ENCODE peak calls at places on chromosomes 16 and 17, in five cellular contexts. C is thoracic aorta, D is endothelial cell, N is tibial nerve, E is K562. Z is an unnamed sample.

GRCh38 chr17:75625813-75626486 is 7.3 kb upstream of the SMIM5 start:
- DNase-seq in C (no peak), D (peak), N (no peak), E (peak), Z (no peak)

GRCh38 chr16:27579086-27579980 is 29.4 kb downstream of the KATNIP start:
- DNase-seq in E (no peak), N (no peak), C (no peak), D (no peak), Z (no peak)

GRCh38 chr17:47839899-47840741 is 953 bp downstream of the SCRN2 start:
- DNase-seq in N (peak), C (no peak), E (no peak), D (no peak), Z (no peak)

GRCh38 chr17:18161226-18162094 is 22.2 kb upstream of the ALKBH5 start:
- DNase-seq in C (no peak), N (no peak), E (peak), D (no peak), Z (no peak)

GRCh38 chr16:23967775-23968571 is 132.2 kb downstream of the PRKCB start:
- DNase-seq in D (no peak), C (no peak), E (no peak), N (no peak), Z (no peak)

GRCh38 chr17:7388856-7389255 is 5.5 kb downstream of the PLSCR3 start:
- DNase-seq in D (no peak), E (no peak), C (no peak), N (no peak), Z (no peak)

GRCh38 chr17:40541873-40542561 is 23.3 kb downstream of the CCR7 start:
- DNase-seq in D (no peak), C (no peak), N (peak), E (no peak), Z (no peak)

GRCh38 chr16:17476414-17477259 is 5.9 kb upstream of the XYLT1 start:
- DNase-seq in D (peak), E (peak), C (no peak), N (peak), Z (no peak)

GRCh38 chr16:85652431-85653221 is 36.1 kb downstream of the GINS2 start:
- DNase-seq in D (no peak), C (no peak), E (peak), N (peak), Z (peak)

GRCh38 chr16:88894681-88895300 is 28.3 kb upstream of the PABPN1L start:
- DNase-seq in C (no peak), N (no peak), E (no peak), D (no peak), Z (no peak)

GRCh38 chr17:63697341-63698286 is 2.3 kb downstream of the LIMD2 start:
- DNase-seq in N (no peak), C (no peak), D (peak), E (peak), Z (no peak)

GRCh38 chr17:43517615-43518386 is 28.3 kb downstream of the ETV4 start:
- DNase-seq in C (no peak), D (no peak), N (no peak), E (no peak), Z (no peak)

GRCh38 chr17:81926451-81927144 is 937 bp downstream of the MAFG start:
- DNase-seq in E (peak), D (peak), N (peak), C (no peak), Z (peak)

GRCh38 chr16:88398170-88398873 is 15.6 kb downstream of the ZNF469 start:
- DNase-seq in N (no peak), E (no peak), D (no peak), C (no peak), Z (no peak)

GRCh38 chr17:49101054-49101534 is 31.5 kb upstream of the B4GALNT2 start:
- DNase-seq in N (no peak), D (no peak), C (no peak), E (no peak), Z (no peak)

GRCh38 chr16:51442140-51442539 is 291.1 kb upstream of the SALL1 start:
- DNase-seq in E (no peak), N (no peak), D (no peak), C (no peak), Z (no peak)

GRCh38 chr16:69763557-69763942 is 1.4 kb downstream of the WWP2 start:
- DNase-seq in N (no peak), E (no peak), D (no peak), C (no peak), Z (no peak)

GRCh38 chr17:17051791-17052461 is 9.7 kb downstream of the MPRIP start:
- DNase-seq in C (no peak), D (no peak), E (no peak), N (no peak), Z (no peak)

GRCh38 chr16:85648782-85649181 is 35.7 kb downstream of the GSE1 start:
- DNase-seq in E (no peak), N (no peak), D (no peak), C (no peak), Z (no peak)

GRCh38 chr16:12646490-12647274 is 157.0 kb downstream of the CPPED1 start:
- DNase-seq in C (no peak), E (peak), N (peak), D (no peak), Z (no peak)

GRCh38 chr17:76121932-76122383 is 18.4 kb upstream of the EXOC7 start:
- DNase-seq in D (no peak), C (no peak), N (no peak), E (no peak), Z (no peak)

GRCh38 chr17:82942166-82943130 is 102.6 kb upstream of the ZNF750 start:
- DNase-seq in E (no peak), N (no peak), D (no peak), C (no peak), Z (peak)

GRCh38 chr16:20310421-20311395 is 16.6 kb downstream of the GP2 start:
- DNase-seq in C (no peak), E (no peak), N (no peak), D (no peak), Z (no peak)

GRCh38 chr17:2011421-2012371 is 13.4 kb downstream of the RTN4RL1 start:
- DNase-seq in E (no peak), N (peak), D (no peak), C (no peak), Z (no peak)

GRCh38 chr17:59547131-59547915 is 18.1 kb upstream of the DHX40 start:
- DNase-seq in N (no peak), C (no peak), E (peak), D (no peak), Z (no peak)

GRCh38 chr17:78365561-78366108 is 5.8 kb upstream of the SOCS3 start:
- DNase-seq in C (no peak), N (no peak), D (peak), E (no peak), Z (no peak)

GRCh38 chr16:8850279-8850885 is 18.4 kb downstream of the CARHSP1 start:
- DNase-seq in C (no peak), D (peak), E (no peak), N (peak), Z (no peak)

GRCh38 chr17:81577278-81578000 is 25.3 kb upstream of the FAAP100 start:
- DNase-seq in N (no peak), D (no peak), E (no peak), C (no peak), Z (no peak)

GRCh38 chr17:13601776-13602551 is at the start of gene HS3ST3A1:
- DNase-seq in E (peak), N (no peak), D (peak), C (no peak), Z (no peak)

GRCh38 chr16:658679-659571 is 9.0 kb upstream of the RHOT2 start:
- DNase-seq in D (no peak), N (no peak), E (no peak), C (no peak), Z (no peak)
- TF ChIP-seq CTCF in D (no peak), N (no peak), E (no peak), C (no peak), Z (no peak)

GRCh38 chr16:7021653-7022275 is 310.9 kb upstream of the RBFOX1 start:
- DNase-seq in D (no peak), N (no peak), C (no peak), E (no peak), Z (no peak)

GRCh38 chr16:7026639-7027038 is 306.0 kb upstream of the RBFOX1 start:
- DNase-seq in D (no peak), E (no peak), N (no peak), C (no peak), Z (no peak)

DNA sequence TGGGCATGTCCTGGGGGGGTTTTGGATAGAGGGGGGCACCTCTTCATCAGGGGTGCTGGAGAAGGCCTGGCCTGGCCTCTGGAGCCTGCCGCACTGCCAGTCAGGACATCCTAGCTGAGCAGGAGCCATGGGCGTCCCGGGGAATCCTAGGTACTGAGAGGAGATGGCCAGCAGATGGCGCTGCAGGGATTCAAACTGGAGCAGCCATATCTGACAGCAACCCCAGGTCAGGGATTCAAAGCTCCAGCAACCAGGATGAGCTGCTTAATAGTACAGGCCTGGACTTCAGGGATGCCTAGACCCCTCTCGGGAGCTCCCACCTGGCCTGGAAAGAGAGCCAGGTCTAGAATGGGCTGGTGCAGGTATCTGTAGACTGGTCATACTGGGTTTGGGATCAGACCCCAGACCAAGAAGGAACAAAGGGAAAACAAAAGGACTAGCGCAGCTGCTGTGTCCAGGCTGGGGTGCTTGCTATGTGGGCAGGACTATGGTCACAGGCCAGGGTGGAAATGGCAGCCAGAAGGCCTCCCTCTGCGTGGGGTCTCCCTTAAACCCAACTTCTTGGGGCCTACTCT is 306.9 kb upstream of the RBFOX1 start:
- DNase-seq in D (peak), C (no peak), N (peak), E (peak), Z (peak)
- TF ChIP-seq CTCF in D (peak), C (peak), N (no peak), E (peak), Z (no peak)

DNA sequence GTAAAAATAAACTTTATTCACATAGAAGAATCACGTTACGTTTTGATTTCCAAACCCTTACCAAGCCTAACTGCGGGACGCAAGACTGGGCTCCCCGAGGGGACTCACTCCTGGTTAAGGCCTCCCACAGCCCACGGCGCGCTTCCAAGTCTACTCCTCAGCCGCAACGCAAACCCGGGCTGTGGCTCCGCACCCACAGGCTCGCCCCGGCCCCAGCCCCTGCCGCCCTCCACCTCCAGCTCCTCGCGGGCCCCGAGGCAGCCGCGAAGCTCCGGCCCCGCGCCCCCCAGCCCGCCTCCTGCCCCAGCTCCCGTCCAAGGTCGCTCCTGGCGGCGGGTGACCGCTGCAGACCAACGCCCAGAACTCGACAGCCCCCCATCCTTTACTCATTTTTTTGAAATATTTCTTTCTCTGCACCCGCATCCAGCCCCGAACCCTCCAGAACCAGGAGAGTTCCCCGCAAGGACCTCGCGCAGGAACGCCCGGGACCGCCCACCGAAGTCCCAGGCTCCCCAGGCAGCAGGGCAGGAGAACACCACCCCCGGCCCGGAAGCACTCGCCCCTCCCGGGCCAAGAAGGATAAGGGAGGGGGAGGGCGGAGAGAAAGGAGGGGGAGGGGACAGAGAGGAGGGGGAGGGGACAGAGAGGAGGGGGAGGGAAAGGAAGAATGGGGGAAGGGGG is 918 bp downstream of the USP22 start:
- DNase-seq in E (peak), C (peak), D (peak), N (peak), Z (peak)
- TF ChIP-seq CTCF in E (no peak), C (no peak), D (no peak), N (no peak), Z (no peak)

DNA sequence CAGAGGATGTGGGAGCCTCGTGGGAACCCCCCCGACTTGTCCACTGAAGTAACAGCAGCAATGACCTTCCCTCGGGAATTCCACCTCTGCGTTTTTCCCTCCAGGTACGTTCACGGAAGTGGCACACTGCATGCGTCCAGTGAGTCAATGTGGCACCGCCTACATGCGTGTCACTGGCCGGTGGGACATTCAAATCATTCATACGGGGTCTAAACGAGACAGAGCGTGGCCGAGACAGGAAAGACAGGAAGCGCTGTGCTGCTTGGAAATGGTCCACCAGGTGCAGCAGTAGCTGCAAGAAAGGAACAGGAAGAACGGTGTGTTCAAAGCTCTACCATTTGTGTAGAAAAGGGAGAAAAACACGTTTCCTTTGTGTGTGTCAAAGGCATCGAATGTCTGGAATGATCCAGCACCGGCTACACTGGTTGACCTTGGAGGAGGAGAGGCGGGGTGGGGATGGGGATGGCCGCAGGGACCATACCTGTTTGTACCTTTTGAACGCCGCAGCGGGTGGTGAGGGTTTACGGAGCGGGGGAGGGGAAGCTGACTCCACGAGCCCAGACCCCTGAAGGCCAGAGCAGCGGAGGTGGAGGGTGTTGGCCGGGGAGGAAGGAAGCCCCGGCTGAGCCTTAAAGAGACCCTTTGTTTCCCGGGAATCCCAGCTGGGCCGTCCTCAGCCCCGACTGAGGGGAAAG is 1.7 kb upstream of the PGAP6 start:
- DNase-seq in D (no peak), C (no peak), E (no peak), N (no peak), Z (no peak)
- TF ChIP-seq CTCF in D (no peak), C (no peak), E (no peak), N (no peak), Z (no peak)

DNA sequence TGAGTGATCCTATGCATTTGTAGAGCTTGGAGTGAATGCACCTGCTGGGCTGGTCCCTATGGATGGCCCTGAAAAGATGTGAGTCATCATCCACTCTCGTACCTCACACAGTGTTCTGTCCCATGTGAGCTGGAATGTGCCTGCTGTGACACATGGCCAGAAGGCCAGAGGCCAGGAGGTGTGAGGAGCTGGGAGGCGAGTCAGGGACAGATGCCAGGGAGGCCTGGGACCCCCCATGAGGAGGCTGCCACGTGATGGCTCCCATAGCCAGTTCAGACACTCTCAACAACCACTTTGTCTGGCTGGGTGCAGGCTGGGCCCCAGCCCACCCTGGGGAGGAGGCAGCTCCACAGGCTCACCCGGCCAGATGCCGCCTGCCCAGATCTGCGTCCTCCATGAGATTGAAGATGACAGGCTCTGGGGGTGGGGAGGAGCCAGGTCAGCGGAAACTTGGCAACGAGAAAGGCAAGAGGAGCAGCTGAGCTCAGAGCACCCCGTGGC is 168.8 kb downstream of the C16orf78 start:
- DNase-seq in C (no peak), E (no peak), N (no peak), D (no peak), Z (no peak)
- TF ChIP-seq CTCF in C (no peak), E (no peak), N (no peak), D (no peak), Z (no peak)

GRCh38 chr17:22410136-22410535 is 717.8 kb downstream of the KCNJ18 start:
- DNase-seq in N (no peak), E (no peak), D (no peak), C (no peak), Z (no peak)

GRCh38 chr17:22411185-22411784 is 719.0 kb downstream of the KCNJ18 start:
- DNase-seq in D (no peak), C (no peak), N (no peak), E (no peak), Z (no peak)

GRCh38 chr17:22409160-22409751 is 716.9 kb downstream of the KCNJ18 start:
- DNase-seq in D (no peak), E (peak), N (no peak), C (no peak), Z (no peak)
- TF ChIP-seq CTCF in D (no peak), E (peak), N (no peak), C (no peak), Z (no peak)

GRCh38 chr16:76650579-76650978 is 373.4 kb downstream of the CNTNAP4 start:
- DNase-seq in C (no peak), D (no peak), E (no peak), N (no peak), Z (no peak)

GRCh38 chr16:76656951-76657498 is 379.8 kb downstream of the CNTNAP4 start:
- DNase-seq in D (no peak), C (no peak), E (no peak), N (no peak), Z (no peak)

GRCh38 chr16:76654421-76654820 is 377.2 kb downstream of the CNTNAP4 start:
- DNase-seq in C (no peak), D (no peak), N (no peak), E (no peak), Z (no peak)

DNA sequence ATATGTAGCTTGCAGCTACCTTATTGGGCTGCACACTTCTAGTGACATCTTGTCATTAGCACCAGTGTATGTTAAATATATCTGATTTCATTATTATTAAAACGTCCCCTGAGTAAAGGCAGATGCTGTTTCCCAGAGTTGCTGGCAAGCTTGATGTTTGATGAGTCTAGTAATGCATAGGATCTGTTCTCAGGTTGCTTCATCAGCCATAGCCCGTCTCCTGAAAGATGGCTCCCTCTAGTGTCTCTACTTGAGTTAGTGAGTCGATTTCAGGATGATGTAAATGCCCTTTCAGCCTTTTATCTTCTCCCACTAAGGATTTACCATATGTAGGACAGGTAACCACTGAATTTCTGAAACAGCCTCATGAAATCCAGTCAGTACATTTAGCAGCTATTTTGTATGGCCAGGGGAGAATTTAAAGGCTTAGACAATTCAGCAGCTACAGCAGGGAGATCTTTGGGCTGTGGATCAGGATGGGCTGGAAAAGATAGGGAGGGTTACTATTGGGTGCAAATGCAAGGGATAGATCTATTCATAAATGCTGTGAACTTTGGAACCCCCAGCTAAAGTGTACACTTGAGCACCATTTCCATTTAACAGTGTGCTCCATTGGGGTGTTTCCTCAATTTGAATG is 376.3 kb downstream of the CNTNAP4 start:
- DNase-seq in C (no peak), N (no peak), E (peak), D (no peak), Z (no peak)
- TF ChIP-seq CTCF in C (no peak), N (peak), E (peak), D (no peak), Z (no peak)

GRCh38 chr17:8630802-8631553 is 453 bp upstream of the MYH10 start:
- DNase-seq in E (peak), N (peak), C (peak), D (peak), Z (peak)
- TF ChIP-seq CTCF in E (peak), N (peak), C (no peak), D (peak), Z (peak)

Z was measured in omental fat pad.